ENCODE peak calls at places on chromosomes 4 and X, in eight cellular contexts. O is D721Med; P is mesothelial cell of epicardium; A is right lobe of liver; Y is astrocyte of the spinal cord; H is HCT116; Z is activated CD8-positive, alpha-beta T cell treated with anti-CD3 and anti-CD28 coated beads for 36 hours; M is CD8-positive, alpha-beta T cell. S is an unnamed sample.

GRCh38 chr4:170400346-170400745 is 310.6 kb upstream of the AADAT start:
- DNase-seq in O (no peak), Z (no peak), A (no peak), M (no peak), Y (no peak), P (no peak), H (no peak), S (no peak)

GRCh38 chr4:40150932-40151331 is 45.9 kb upstream of the RHOH start:
- DNase-seq in P (no peak), M (no peak), Z (no peak), Y (no peak), A (no peak), O (no peak), H (no peak), S (no peak)

GRCh38 chr4:165743422-165743821 is 129.6 kb upstream of the TLL1 start:
- DNase-seq in A (no peak), H (peak), P (no peak), M (no peak), Y (no peak), Z (no peak), O (no peak), S (no peak)

GRCh38 chr4:124973716-124974115 is 261.2 kb upstream of the ANKRD50 start:
- DNase-seq in H (no peak), Z (no peak), M (no peak), Y (no peak), A (no peak), O (no peak), P (no peak), S (no peak)

GRCh38 chr4:77921701-77922100 is 59.1 kb downstream of the MRPL1 start:
- DNase-seq in P (no peak), M (no peak), H (peak), A (no peak), O (no peak), Z (no peak), Y (peak), S (no peak)

GRCh38 chrX:130704053-130705038 is 198.7 kb downstream of the ENOX2 start:
- DNase-seq in A (no peak), Z (no peak), Y (peak), M (no peak), O (no peak), P (no peak), H (no peak), S (no peak)

GRCh38 chrX:138775501-138775900 is 64.0 kb upstream of the FGF13 start:
- DNase-seq in Y (peak), Z (no peak), M (no peak), O (no peak), P (no peak), H (no peak), A (no peak), S (no peak)

GRCh38 chrX:42119076-42119475 is 195.7 kb upstream of the CASK start:
- DNase-seq in P (no peak), A (no peak), O (no peak), Y (peak), Z (no peak), M (no peak), H (peak), S (no peak)

GRCh38 chr4:41006141-41006540 is 208.2 kb downstream of the APBB2 start:
- DNase-seq in H (no peak), Z (no peak), A (no peak), P (no peak), M (no peak), Y (no peak), O (no peak), S (no peak)

GRCh38 chr4:89836897-89837384 is at the start of gene SNCA:
- DNase-seq in Z (peak), A (peak), M (no peak), O (peak), Y (peak), P (peak), H (no peak), S (peak)

DNA sequence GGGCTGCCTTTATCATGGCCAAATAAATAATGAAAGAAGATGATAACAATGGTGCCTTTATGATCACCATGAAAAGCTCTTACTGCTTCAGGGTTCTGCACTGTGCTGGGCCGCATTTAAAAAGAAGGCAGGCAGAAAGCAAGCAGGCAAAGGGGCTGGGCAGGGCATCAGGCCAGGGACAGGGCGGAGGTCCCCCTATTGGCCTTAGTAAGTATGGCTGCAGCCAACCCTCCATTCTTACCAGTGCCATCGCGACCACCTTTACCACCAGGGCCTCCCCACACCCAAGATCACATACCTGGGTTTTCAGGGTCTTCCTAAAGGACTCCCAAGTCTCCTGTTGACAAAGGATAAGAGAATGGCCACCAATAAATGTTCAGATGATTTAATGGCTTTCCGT is 38.9 kb downstream of the CNGA2 start:
- DNase-seq in M (no peak), P (no peak), Z (no peak), Y (no peak), A (no peak), O (no peak), H (no peak), S (no peak)
- TF ChIP-seq CTCF in M (no peak), P (no peak), Z (no peak), Y (no peak), A (no peak), O (no peak), H (no peak), S (no peak)

DNA sequence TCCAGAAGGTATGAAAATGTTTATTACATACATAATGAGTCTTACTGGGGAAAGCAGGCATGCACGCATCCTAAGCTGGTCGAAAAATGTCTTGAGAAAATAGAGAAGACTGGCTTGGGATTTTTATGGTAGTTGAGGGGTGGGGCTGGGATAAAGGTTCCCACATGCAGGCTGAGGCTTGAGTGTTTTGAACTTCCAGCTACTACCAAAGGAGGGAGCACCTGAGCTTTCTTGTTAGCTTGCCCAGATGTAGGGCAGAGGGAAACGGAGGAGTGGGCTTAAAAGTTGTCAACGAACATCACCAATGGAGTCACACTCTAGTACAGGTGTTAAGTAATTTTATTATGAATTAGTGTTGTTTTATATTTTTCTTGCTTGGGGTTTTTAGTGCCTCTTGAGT is 39.6 kb upstream of the SRPX start:
- DNase-seq in M (no peak), O (no peak), A (no peak), Y (peak), Z (no peak), H (peak), P (no peak), S (no peak)
- TF ChIP-seq CTCF in M (no peak), O (peak), A (peak), Y (peak), Z (no peak), H (peak), P (no peak), S (no peak)

DNA sequence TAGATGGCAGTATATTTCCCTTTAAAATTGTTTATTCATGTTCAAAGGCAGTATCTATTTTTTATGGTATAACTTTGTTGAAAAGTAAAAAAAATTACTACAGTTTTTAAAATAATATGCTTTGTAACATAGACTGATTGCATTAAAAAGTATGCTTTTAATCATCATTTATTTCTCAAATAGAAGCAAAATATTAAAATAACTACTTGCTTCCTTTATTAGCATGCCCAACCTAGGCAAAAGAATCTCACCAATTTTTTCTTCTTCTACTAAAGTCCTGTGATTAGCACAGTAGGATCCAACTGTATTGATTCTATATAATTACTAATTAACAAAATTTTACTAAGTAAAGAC is 69.6 kb upstream of the NFKB1 start:
- DNase-seq in Z (no peak), Y (no peak), P (no peak), A (no peak), M (no peak), H (no peak), O (no peak), S (no peak)
- TF ChIP-seq CTCF in Z (peak), Y (no peak), P (no peak), A (no peak), M (peak), H (no peak), O (no peak), S (peak)

DNA sequence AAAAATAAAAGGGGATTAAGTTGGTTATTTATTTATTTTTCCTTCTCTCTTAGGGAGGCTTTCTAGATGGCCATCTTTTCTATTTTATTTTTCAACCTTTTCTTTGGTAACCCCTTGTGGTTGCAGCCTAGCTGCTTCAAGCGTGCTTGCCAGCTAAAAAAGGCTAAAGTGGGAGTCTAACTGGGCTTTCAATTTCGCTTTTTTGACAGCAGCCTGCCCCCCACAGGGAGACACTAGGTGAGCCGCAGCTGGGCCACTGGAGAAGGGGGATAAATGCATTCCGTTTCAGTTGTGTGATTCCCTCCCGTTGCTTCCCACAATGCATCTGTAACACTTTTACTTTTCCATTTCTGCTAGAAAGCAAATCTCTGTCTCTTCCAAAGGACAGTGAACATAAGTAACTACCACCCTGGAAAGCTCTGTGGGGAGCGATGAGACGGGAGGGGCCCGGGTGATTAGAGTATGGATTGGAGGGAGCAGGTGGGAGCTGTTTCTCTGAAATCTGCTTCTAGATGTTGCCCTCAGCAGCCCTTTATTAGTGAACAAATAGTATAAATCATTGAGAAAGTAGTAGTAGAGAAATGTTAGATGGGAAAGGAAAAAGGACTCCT is 86.2 kb upstream of the RAPGEF2 start:
- DNase-seq in Z (no peak), Y (peak), M (no peak), O (no peak), A (no peak), P (no peak), H (no peak), S (no peak)
- TF ChIP-seq CTCF in Z (no peak), Y (no peak), M (no peak), O (peak), A (peak), P (no peak), H (peak), S (no peak)

GRCh38 chr4:163251204-163251603 is 81.2 kb downstream of the NPY1R start:
- DNase-seq in Z (no peak), O (no peak), M (no peak), Y (no peak), H (peak), A (no peak), P (no peak), S (no peak)
- TF ChIP-seq CTCF in Z (no peak), O (no peak), M (no peak), Y (no peak), H (peak), A (no peak), P (no peak), S (no peak)

GRCh38 chr4:182862166-182862875 is 54.9 kb downstream of the DCTD start:
- DNase-seq in Z (no peak), Y (no peak), P (no peak), A (no peak), O (no peak), H (no peak), M (no peak), S (no peak)
- TF ChIP-seq CTCF in Z (no peak), Y (no peak), P (no peak), A (peak), O (no peak), H (peak), M (no peak), S (no peak)

DNA sequence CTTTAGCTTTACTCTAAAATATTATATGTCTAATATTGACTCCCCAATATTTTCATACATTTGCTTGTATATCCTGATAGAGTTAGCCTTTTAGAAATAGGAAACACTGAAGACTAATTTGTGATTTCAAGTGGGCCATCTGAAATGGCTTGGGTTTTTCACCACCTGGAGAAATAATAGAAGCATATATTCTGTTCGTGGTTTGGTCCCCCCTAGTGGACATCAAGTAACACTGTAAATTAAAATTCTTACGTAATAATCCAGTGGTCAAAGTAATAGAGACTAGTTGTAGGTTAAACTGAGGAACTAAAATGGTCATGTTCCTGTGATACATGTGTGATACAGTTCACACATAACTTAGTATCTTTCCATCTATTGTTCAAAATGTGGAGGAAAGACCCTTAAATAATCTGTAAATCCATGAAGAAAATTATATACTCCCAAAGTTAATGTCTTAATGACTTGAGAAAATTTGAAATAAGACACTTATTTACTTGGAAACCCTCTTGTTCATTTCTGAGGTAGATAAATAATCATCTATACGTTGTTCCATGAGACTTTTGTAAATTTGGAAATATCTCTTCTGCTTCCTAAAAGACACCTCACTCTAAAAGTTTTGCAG is 79.8 kb upstream of the SMARCAD1 start:
- DNase-seq in M (no peak), H (peak), Y (peak), O (no peak), Z (no peak), P (no peak), A (no peak), S (no peak)
- TF ChIP-seq CTCF in M (peak), H (peak), Y (peak), O (peak), Z (peak), P (peak), A (peak), S (peak)